ENCODE peak calls at places on chromosomes 13 and 19, in eight cellular contexts. V is IMR-90, H is breast epithelium, T is A549, K is adrenal gland, L is suprapubic skin, Q is stomach, Z is endothelial cell of umbilical vein. N is an unnamed sample.

GRCh38 chr13:74142257-74142656 is 8.1 kb upstream of the KLF12 start:
- DNase-seq in V (no peak), H (no peak), T (no peak), K (no peak), L (no peak), Q (no peak), Z (no peak), N (no peak)

GRCh38 chr19:48623556-48624066 is 4.3 kb downstream of the SPHK2 start:
- DNase-seq in V (no peak), H (no peak), T (no peak), K (no peak), L (no peak), Q (no peak), Z (no peak), N (no peak)

GRCh38 chr19:54164369-54165068 is 5.0 kb upstream of the LENG1 start:
- DNase-seq in V (peak), H (no peak), T (peak), K (peak), L (no peak), Q (peak), Z (peak), N (no peak)

GRCh38 chr19:1267441-1268391 is 1.4 kb upstream of the CIRBP start:
- DNase-seq in V (peak), H (no peak), T (no peak), K (peak), L (peak), Q (no peak), Z (no peak), N (peak)

GRCh38 chr19:45171211-45171623 is 6.8 kb downstream of the TRAPPC6A start:
- DNase-seq in V (no peak), H (no peak), T (no peak), K (no peak), L (no peak), Q (no peak), Z (peak), N (no peak)

GRCh38 chr19:778910-779653 is 18.2 kb upstream of the PTBP1 start:
- DNase-seq in V (peak), H (no peak), T (peak), K (peak), L (peak), Q (no peak), Z (peak), N (peak)

GRCh38 chr19:50817941-50818858 is 5.4 kb downstream of the KLK1 start:
- DNase-seq in V (no peak), H (no peak), T (peak), K (peak), L (no peak), Q (peak), Z (peak), N (no peak)

GRCh38 chr19:4870025-4870700 is 2.7 kb upstream of the PLIN3 start:
- DNase-seq in V (peak), H (no peak), T (peak), K (peak), L (no peak), Q (peak), Z (peak), N (no peak)

GRCh38 chr19:33638167-33639033 is 16.6 kb downstream of the CHST8 start:
- DNase-seq in V (no peak), H (no peak), T (no peak), K (no peak), L (peak), Q (no peak), Z (no peak), N (no peak)

GRCh38 chr13:113843864-113844556 is 19.9 kb downstream of the GAS6 start:
- DNase-seq in V (no peak), H (peak), T (no peak), K (no peak), L (peak), Q (no peak), Z (no peak), N (no peak)

GRCh38 chr13:28324181-28324789 is 170.6 kb downstream of the FLT1 start:
- DNase-seq in V (peak), H (no peak), T (peak), K (peak), L (no peak), Q (peak), Z (peak), N (no peak)

GRCh38 chr19:15900504-15900903 is 2.6 kb upstream of the CYP4F2 start:
- DNase-seq in V (no peak), H (no peak), T (no peak), K (no peak), L (no peak), Q (no peak), Z (no peak), N (no peak)

DNA sequence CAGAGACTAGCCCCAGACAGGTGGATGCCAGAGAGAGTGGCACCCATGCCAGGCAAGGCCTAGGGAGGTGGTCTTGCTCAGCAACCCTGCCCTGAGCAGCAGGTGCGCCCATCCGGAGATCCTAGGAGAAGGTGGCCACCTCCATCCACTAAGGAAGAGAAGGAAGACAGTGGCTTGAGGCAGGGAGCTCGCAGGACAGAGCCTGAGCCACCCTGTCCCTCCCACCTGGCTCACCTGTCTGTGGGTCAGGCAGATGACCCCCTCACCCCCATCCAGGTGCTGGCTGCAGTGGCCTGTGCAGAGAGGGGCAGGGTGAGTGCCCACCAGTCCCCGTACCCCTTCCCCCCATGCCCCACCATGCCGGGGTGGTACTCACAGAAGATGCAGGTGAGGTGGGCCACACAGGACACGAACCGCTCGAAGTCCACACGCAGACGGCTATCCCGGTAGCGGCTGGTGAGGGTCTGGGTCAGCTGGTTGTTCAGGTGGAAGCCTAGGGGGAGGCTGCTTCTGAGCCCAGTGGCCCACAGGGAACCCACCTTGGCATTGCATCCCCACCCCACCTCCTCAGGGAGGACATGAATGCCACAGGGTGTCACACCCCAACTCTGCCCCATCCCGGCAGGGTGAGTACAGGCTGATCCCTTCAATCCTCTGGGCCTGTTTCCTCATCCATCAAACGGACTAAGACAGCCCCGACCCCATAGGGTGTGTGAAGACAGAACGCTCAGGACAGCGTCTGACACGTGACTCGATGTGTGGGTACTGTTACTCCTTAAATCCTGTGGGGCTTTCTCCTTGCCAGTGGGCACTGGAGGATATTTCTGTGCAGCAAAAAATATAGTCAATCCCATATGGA is 13.3 kb downstream of the CAPN12 start:
- DNase-seq in V (no peak), H (no peak), T (no peak), K (peak), L (no peak), Q (no peak), Z (no peak), N (peak)
- TF ChIP-seq POLR2A in V (no peak), H (no peak), T (no peak), K (no peak), L (no peak), Q (no peak), Z (no peak), N (no peak)

GRCh38 chr13:35769812-35770211 is 293.3 kb upstream of the MAB21L1 start:
- DNase-seq in V (no peak), H (no peak), T (no peak), K (no peak), L (no peak), Q (no peak), Z (no peak), N (no peak)
- H3K4me3 ChIP-seq in V (no peak), H (no peak), T (no peak), K (no peak), L (no peak), Q (no peak), Z (no peak), N (no peak)

GRCh38 chr19:7294571-7295212 is 478 bp upstream of the INSR start:
- DNase-seq in V (peak), H (peak), T (peak), K (peak), L (peak), Q (peak), Z (peak), N (peak)
- TF ChIP-seq POLR2A in V (no peak), H (no peak), T (no peak), K (no peak), L (no peak), Q (no peak), Z (no peak), N (no peak)

GRCh38 chr13:99119686-99120085 is 81.0 kb upstream of the UBAC2 start:
- DNase-seq in V (no peak), H (no peak), T (peak), K (no peak), L (no peak), Q (no peak), Z (no peak), N (no peak)
- H3K4me3 ChIP-seq in V (no peak), H (no peak), T (no peak), K (no peak), L (no peak), Q (no peak), Z (no peak), N (no peak)

GRCh38 chr19:8601796-8602195 is 8.7 kb downstream of the ADAMTS10 start:
- DNase-seq in V (no peak), H (no peak), T (no peak), K (no peak), L (no peak), Q (no peak), Z (no peak), N (no peak)

GRCh38 chr19:8600816-8601215 is 9.7 kb downstream of the ADAMTS10 start:
- DNase-seq in V (no peak), H (no peak), T (no peak), K (no peak), L (no peak), Q (no peak), Z (no peak), N (no peak)

GRCh38 chr19:8595651-8596050 is 14.9 kb downstream of the ADAMTS10 start:
- DNase-seq in V (no peak), H (no peak), T (no peak), K (no peak), L (no peak), Q (no peak), Z (no peak), N (no peak)

GRCh38 chr19:8596168-8596567 is 14.3 kb downstream of the ADAMTS10 start:
- DNase-seq in V (no peak), H (no peak), T (no peak), K (no peak), L (no peak), Q (no peak), Z (no peak), N (no peak)

GRCh38 chr19:8600064-8600463 is 10.5 kb downstream of the ADAMTS10 start:
- DNase-seq in V (no peak), H (no peak), T (no peak), K (no peak), L (no peak), Q (no peak), Z (no peak), N (no peak)
- TF ChIP-seq POLR2A in V (no peak), H (no peak), T (no peak), K (no peak), L (no peak), Q (no peak), Z (no peak), N (no peak)

DNA sequence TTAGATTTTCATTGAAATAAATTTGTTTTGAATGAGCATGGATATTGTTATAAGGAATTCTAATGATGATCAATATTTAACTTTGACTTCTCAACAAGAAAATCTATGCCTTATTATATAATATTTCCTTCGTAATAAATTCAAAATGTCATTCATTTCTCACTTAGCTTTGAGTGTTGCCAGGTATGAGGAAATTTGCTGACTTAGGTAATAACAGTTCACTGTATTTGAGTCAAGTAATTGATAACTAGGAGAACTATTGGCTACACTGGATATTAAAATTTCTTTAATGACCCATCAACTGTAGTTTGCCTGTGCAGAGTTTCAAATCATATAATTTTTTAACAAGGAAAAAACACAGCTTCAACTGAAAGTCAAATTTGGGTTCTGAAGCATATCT is 746.6 kb downstream of the SLITRK5 start:
- DNase-seq in V (no peak), H (no peak), T (no peak), K (no peak), L (no peak), Q (no peak), Z (no peak), N (no peak)
- H3K4me3 ChIP-seq in V (no peak), H (no peak), T (no peak), K (no peak), L (no peak), Q (no peak), Z (no peak), N (no peak)